ENCODE peak calls at places on chromosome 15, in six cellular contexts. K, Q, S, U, D and V are unnamed samples.

GRCh38 chr15:64842099-64842940 is 605 bp downstream of the PLEKHO2 start:
- DNase-seq in K (peak), Q (no peak), S (no peak), U (no peak), D (no peak), V (peak)

GRCh38 chr15:73796266-73796939 is 43.3 kb upstream of the INSYN1 start:
- DNase-seq in K (no peak), Q (no peak), S (no peak), U (no peak), D (no peak), V (no peak)

GRCh38 chr15:35330921-35331320 is 215.0 kb downstream of the DPH6 start:
- DNase-seq in K (no peak), Q (no peak), S (no peak), U (no peak), D (no peak), V (no peak)

GRCh38 chr15:60809375-60809774 is 330.4 kb upstream of the ICE2 start:
- DNase-seq in K (no peak), Q (no peak), S (no peak), U (no peak), D (no peak), V (no peak)

GRCh38 chr15:48800811-48801460 is 9.9 kb downstream of the CEP152 start:
- DNase-seq in K (peak), Q (no peak), S (no peak), U (no peak), D (no peak), V (peak)

GRCh38 chr15:39153058-39153457 is 427.8 kb upstream of the THBS1 start:
- DNase-seq in K (no peak), Q (no peak), S (no peak), U (no peak), D (no peak), V (no peak)

GRCh38 chr15:76756371-76756770 is 148.8 kb downstream of the SCAPER start:
- DNase-seq in K (no peak), Q (no peak), S (no peak), U (no peak), D (no peak), V (no peak)

GRCh38 chr15:28123408-28124023 is 24.4 kb upstream of the OCA2 start:
- DNase-seq in K (peak), Q (no peak), S (peak), U (peak), D (peak), V (peak)

GRCh38 chr15:85725019-85725418 is 69.7 kb downstream of the KLHL25 start:
- DNase-seq in K (no peak), Q (no peak), S (no peak), U (no peak), D (no peak), V (no peak)

GRCh38 chr15:98658831-98659699 is 10.7 kb downstream of the IGF1R start:
- DNase-seq in K (peak), Q (no peak), S (peak), U (no peak), D (no peak), V (peak)

GRCh38 chr15:74961616-74962015 is 5.0 kb upstream of the RPP25 start:
- DNase-seq in K (no peak), Q (no peak), S (no peak), U (no peak), D (no peak), V (no peak)

GRCh38 chr15:68186671-68187397 is 18.3 kb downstream of the CALML4 start:
- DNase-seq in K (no peak), Q (no peak), S (no peak), U (no peak), D (no peak), V (no peak)